ENCODE peak calls at places on chromosome 19, in nine cellular contexts. V, R, L, T, Q, C, P, X and S are unnamed samples.

GRCh38 chr19:38946229-38947010 is 15.7 kb downstream of the MRPS12 start:
- DNase-seq in V (no peak), R (no peak), L (no peak), T (no peak), Q (no peak), C (no peak), P (no peak), X (no peak), S (no peak)

GRCh38 chr19:2327773-2328400 is 499 bp downstream of the LSM7 start:
- DNase-seq in V (peak), R (no peak), L (peak), T (peak), Q (peak), C (peak), P (no peak), X (peak), S (no peak)

GRCh38 chr19:45752639-45753038 is 16.4 kb downstream of the SIX5 start:
- DNase-seq in V (no peak), R (no peak), L (no peak), T (no peak), Q (no peak), C (no peak), P (no peak), X (no peak), S (no peak)

GRCh38 chr19:51799998-51800848 is 5.3 kb downstream of the FPR3 start:
- DNase-seq in V (no peak), R (no peak), L (no peak), T (no peak), Q (no peak), C (no peak), P (no peak), X (peak), S (peak)

GRCh38 chr19:10424011-10424637 is 3.8 kb downstream of the PDE4A start:
- DNase-seq in V (peak), R (peak), L (peak), T (no peak), Q (peak), C (peak), P (peak), X (peak), S (peak)

GRCh38 chr19:18291590-18292459 is 10.4 kb upstream of the JUND start:
- DNase-seq in V (peak), R (peak), L (peak), T (peak), Q (peak), C (peak), P (peak), X (peak), S (peak)

GRCh38 chr19:43124360-43124759 is 41.9 kb upstream of the PSG2 start:
- DNase-seq in V (no peak), R (no peak), L (no peak), T (no peak), Q (no peak), C (peak), P (no peak), X (no peak), S (no peak)

GRCh38 chr19:15025237-15025636 is 24.0 kb upstream of the CASP14 start:
- DNase-seq in V (peak), R (no peak), L (no peak), T (no peak), Q (peak), C (peak), P (no peak), X (no peak), S (no peak)

GRCh38 chr19:21256722-21257121 is 72.5 kb downstream of the ZNF708 start:
- DNase-seq in V (peak), R (no peak), L (peak), T (no peak), Q (peak), C (peak), P (no peak), X (peak), S (no peak)

GRCh38 chr19:9054768-9055167 is 32.1 kb upstream of the OR1M1 start:
- DNase-seq in V (no peak), R (no peak), L (peak), T (no peak), Q (peak), C (peak), P (peak), X (no peak), S (no peak)

GRCh38 chr19:1725100-1726064 is 27.9 kb upstream of the ONECUT3 start:
- DNase-seq in V (no peak), R (peak), L (peak), T (no peak), Q (peak), C (peak), P (no peak), X (peak), S (no peak)

GRCh38 chr19:48558018-48558684 is 6.2 kb downstream of the SULT2B1 start:
- DNase-seq in V (no peak), R (no peak), L (no peak), T (no peak), Q (peak), C (peak), P (no peak), X (peak), S (no peak)

GRCh38 chr19:6498294-6499036 is 3.6 kb downstream of the TUBB4A start:
- DNase-seq in V (no peak), R (no peak), L (no peak), T (no peak), Q (no peak), C (no peak), P (no peak), X (no peak), S (no peak)

GRCh38 chr19:17205237-17206140 is 9.7 kb upstream of the USE1 start:
- DNase-seq in V (peak), R (peak), L (peak), T (no peak), Q (peak), C (peak), P (peak), X (peak), S (no peak)

GRCh38 chr19:42436006-42436405 is 6.7 kb downstream of the CXCL17 start:
- DNase-seq in V (no peak), R (no peak), L (no peak), T (no peak), Q (no peak), C (no peak), P (no peak), X (no peak), S (no peak)

GRCh38 chr19:48419158-48419920 is 25.9 kb downstream of the GRIN2D start:
- DNase-seq in V (peak), R (peak), L (peak), T (no peak), Q (peak), C (peak), P (no peak), X (peak), S (no peak)

GRCh38 chr19:49581007-49581508 is at the start of gene PRRG2:
- DNase-seq in V (no peak), R (no peak), L (no peak), T (no peak), Q (peak), C (peak), P (no peak), X (no peak), S (no peak)

GRCh38 chr19:49580264-49581006 is at the start of gene NOSIP:
- DNase-seq in V (peak), R (peak), L (peak), T (peak), Q (peak), C (peak), P (peak), X (peak), S (peak)

GRCh38 chr19:49579947-49580263 is 451 bp downstream of the NOSIP start:
- DNase-seq in V (peak), R (no peak), L (no peak), T (no peak), Q (no peak), C (no peak), P (no peak), X (no peak), S (no peak)

GRCh38 chr19:49585023-49585422 is 3.9 kb downstream of the PRRG2 start:
- DNase-seq in V (no peak), R (no peak), L (peak), T (no peak), Q (peak), C (peak), P (no peak), X (no peak), S (no peak)

DNA sequence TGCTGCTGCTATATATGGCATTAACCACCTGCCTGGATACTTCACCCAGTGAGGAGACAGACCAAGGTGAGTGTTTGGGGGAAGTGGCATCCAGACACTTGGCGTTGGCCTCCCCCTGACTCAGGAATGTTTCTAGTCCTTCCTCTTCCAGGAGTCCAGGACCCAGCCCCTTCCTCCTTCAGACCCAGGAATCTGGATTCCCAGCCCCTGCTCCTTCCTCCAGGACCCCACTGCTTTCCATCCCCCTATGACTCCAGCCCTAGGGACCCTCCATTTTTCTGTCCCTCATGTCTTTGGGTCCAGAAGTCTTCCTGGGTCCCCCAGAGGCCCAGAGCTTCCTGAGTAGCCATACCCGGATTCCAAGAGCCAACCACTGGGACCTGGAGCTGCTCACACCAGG is 2.1 kb downstream of the PRRG2 start:
- DNase-seq in V (no peak), R (no peak), L (no peak), T (no peak), Q (no peak), C (no peak), P (no peak), X (no peak), S (no peak)
- H3K27ac ChIP-seq in V (no peak), R (no peak), L (no peak), T (no peak), Q (no peak), C (no peak), P (no peak), X (no peak), S (no peak)

GRCh38 chr19:29660835-29661234 is 4.4 kb upstream of the PLEKHF1 start:
- DNase-seq in V (no peak), R (no peak), L (no peak), T (no peak), Q (no peak), C (no peak), P (peak), X (no peak), S (no peak)

GRCh38 chr19:29664753-29665214 is 477 bp upstream of the PLEKHF1 start:
- DNase-seq in V (no peak), R (no peak), L (no peak), T (no peak), Q (no peak), C (no peak), P (no peak), X (no peak), S (no peak)

GRCh38 chr19:29662604-29663404 is 2.5 kb upstream of the PLEKHF1 start:
- DNase-seq in V (no peak), R (no peak), L (no peak), T (peak), Q (no peak), C (no peak), P (peak), X (peak), S (peak)

GRCh38 chr19:29663861-29664752 is 1.2 kb upstream of the PLEKHF1 start:
- DNase-seq in V (no peak), R (no peak), L (no peak), T (no peak), Q (no peak), C (no peak), P (peak), X (peak), S (no peak)

DNA sequence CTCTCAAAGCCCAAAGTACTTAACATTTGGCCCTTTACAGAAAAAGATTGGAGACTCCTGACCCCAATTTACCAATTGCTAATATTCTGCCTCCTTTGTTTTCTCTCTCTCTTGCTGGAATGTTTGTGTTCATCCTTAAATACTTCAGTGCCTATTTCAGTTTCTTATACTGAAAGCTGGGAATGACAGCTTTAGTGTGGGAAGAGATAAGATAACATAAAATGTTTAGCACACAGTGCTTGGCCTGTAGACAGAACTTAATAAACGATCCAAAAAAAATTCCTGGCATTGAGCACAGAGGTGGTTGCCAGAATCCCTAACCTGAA is 3.0 kb upstream of the PLEKHF1 start:
- DNase-seq in V (no peak), R (no peak), L (no peak), T (no peak), Q (no peak), C (no peak), P (no peak), X (no peak), S (no peak)
- H3K4me3 ChIP-seq in V (no peak), R (no peak), L (no peak), T (peak), Q (no peak), C (no peak), P (peak), X (peak), S (peak)

DNA sequence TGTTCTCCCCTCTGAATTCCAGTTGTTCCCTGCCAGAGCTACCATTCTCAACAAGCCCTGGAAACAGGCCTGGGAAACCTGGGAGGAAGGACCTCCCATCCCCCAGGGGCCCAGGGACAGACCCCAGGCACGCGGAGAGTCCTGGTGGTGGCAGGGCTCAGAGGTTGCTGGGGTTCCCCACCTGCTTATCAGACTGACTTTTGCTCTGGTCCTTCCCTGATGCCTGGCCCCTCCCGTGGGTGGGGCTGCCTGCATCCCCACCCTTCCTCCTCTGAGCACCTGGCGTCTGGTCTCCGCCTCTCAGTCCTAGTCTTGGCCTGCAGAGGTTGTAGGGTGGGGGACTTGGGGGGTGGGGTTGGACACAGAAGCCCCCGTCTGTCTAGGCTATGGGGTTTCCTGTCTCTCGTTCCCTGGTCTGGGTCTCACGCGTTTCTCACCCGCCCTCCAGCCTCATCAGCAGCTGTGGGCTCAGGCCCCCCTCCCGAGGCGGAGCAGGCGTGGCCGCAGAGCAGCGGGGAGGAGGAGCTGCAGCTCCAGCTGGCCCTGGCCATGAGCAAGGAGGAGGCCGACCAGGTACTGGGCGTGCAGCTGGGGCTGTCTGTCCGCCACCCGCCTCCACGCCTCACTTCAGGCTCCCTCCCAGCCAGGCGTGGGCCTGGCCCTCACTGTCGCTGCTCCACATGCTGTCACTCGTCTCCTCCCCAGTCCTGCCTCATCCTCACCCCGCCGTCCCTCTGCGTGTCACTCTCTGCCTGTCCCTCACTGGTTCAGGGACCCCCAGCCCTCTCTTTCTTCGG is 13.6 kb downstream of the EPN1 start:
- DNase-seq in V (no peak), R (peak), L (no peak), T (no peak), Q (no peak), C (no peak), P (no peak), X (no peak), S (no peak)
- TF ChIP-seq CTCF in V (no peak), R (no peak), L (no peak), T (no peak), Q (no peak), C (no peak), P (no peak), X (no peak), S (no peak)

GRCh38 chr19:4089946-4090345 is 23.2 kb upstream of the ZBTB7A start:
- DNase-seq in V (no peak), R (no peak), L (no peak), T (no peak), Q (no peak), C (no peak), P (no peak), X (no peak), S (no peak)
- H3K27ac ChIP-seq in V (no peak), R (no peak), L (no peak), T (no peak), Q (no peak), C (no peak), P (no peak), X (no peak), S (peak)

GRCh38 chr19:32287086-32287485 is 58.3 kb upstream of the ZNF507 start:
- DNase-seq in V (peak), R (no peak), L (no peak), T (no peak), Q (no peak), C (no peak), P (no peak), X (no peak), S (no peak)
- H3K4me3 ChIP-seq in V (no peak), R (no peak), L (no peak), T (no peak), Q (no peak), C (no peak), P (no peak), X (no peak), S (no peak)

GRCh38 chr19:46975011-46975917 is 44.4 kb upstream of the NPAS1 start:
- DNase-seq in V (no peak), R (no peak), L (peak), T (no peak), Q (no peak), C (no peak), P (no peak), X (no peak), S (no peak)
- TF ChIP-seq CTCF in V (no peak), R (no peak), L (no peak), T (no peak), Q (peak), C (no peak), P (no peak), X (no peak), S (no peak)

GRCh38 chr19:44258139-44258538 is 1.5 kb upstream of the ZNF233 start:
- DNase-seq in V (no peak), R (no peak), L (no peak), T (no peak), Q (no peak), C (no peak), P (no peak), X (no peak), S (no peak)

GRCh38 chr19:44255705-44256411 is 3.8 kb upstream of the ZNF233 start:
- DNase-seq in V (no peak), R (no peak), L (no peak), T (no peak), Q (no peak), C (no peak), P (no peak), X (no peak), S (no peak)

GRCh38 chr19:44258835-44259413 is 762 bp upstream of the ZNF233 start:
- DNase-seq in V (no peak), R (no peak), L (no peak), T (no peak), Q (no peak), C (no peak), P (no peak), X (no peak), S (no peak)

GRCh38 chr19:44260695-44261446 is 1.2 kb downstream of the ZNF233 start:
- DNase-seq in V (no peak), R (no peak), L (no peak), T (no peak), Q (no peak), C (no peak), P (no peak), X (no peak), S (no peak)

DNA sequence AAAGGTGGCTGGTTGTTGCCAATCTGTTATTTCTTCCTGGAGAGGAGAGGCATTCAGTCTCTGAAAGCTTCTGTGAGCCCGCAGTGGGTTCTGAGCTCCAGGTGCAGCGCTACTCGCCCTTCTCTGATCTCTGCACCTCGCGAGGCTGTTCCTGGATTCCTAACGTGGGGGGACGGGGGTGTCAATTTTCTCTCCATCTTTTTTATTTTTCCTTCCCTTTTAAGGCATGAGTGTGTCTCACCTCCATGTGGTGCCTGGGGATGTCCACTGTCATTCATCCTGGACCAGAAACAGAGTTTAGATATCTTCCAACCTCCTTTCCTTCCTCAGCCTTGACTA is 626 bp downstream of the ZNF233 start:
- DNase-seq in V (no peak), R (no peak), L (peak), T (no peak), Q (peak), C (peak), P (no peak), X (no peak), S (no peak)
- H3K27ac ChIP-seq in V (no peak), R (peak), L (no peak), T (no peak), Q (no peak), C (peak), P (peak), X (no peak), S (no peak)